ENCODE peak calls at places on chromosomes 1 and 21, in five cellular contexts. T is HFF-Myc, N is mesothelial cell of epicardium, Q is NCI-H1417, Z is fibroblast of gingiva. L is an unnamed sample.

GRCh38 chr1:55129194-55129728 is 85.9 kb downstream of the USP24 start:
- DNase-seq in T (no peak), N (no peak), Q (no peak), Z (peak; percentile 67), L (no peak)

GRCh38 chr21:33640697-33641338 is 723 bp downstream of the CRYZL1 start:
- DNase-seq in T (no peak), N (no peak), Q (peak; percentile 65), Z (peak; percentile 15), L (peak; percentile 8)

GRCh38 chr1:211750599-211750998 is 75.2 kb upstream of the NEK2 start:
- DNase-seq in T (no peak), N (no peak), Q (no peak), Z (no peak), L (no peak)

GRCh38 chr1:168373869-168374268 is 93.2 kb downstream of the TBX19 start:
- DNase-seq in T (no peak), N (no peak), Q (no peak), Z (no peak), L (no peak)

GRCh38 chr1:244403431-244403830 is 48.3 kb downstream of the ADSS2 start:
- DNase-seq in T (no peak), N (no peak), Q (no peak), Z (no peak), L (no peak)

GRCh38 chr1:32413507-32414185 is 19.4 kb upstream of the BSDC1 start:
- DNase-seq in T (peak; percentile 67), N (no peak), Q (peak; percentile 91), Z (peak; percentile 37), L (peak; percentile 50)

GRCh38 chr1:114218397-114219237 is 64.9 kb upstream of the SYT6 start:
- DNase-seq in T (peak; percentile 15), N (no peak), Q (no peak), Z (no peak), L (no peak)

GRCh38 chr1:2257245-2257627 is 29.1 kb downstream of the SKI start:
- DNase-seq in T (no peak), N (no peak), Q (no peak), Z (peak; percentile 76), L (no peak)

GRCh38 chr1:215282557-215282956 is 200.0 kb downstream of the KCNK2 start:
- DNase-seq in T (no peak), N (no peak), Q (no peak), Z (no peak), L (no peak)

GRCh38 chr1:52400131-52400530 is 4.1 kb downstream of the ORC1 start:
- DNase-seq in T (no peak), N (no peak), Q (no peak), Z (no peak), L (no peak)

GRCh38 chr1:10613340-10613739 is 138.6 kb downstream of the PEX14 start:
- DNase-seq in T (no peak), N (no peak), Q (no peak), Z (no peak), L (no peak)

GRCh38 chr1:78649628-78650027 is at the start of gene IFI44:
- DNase-seq in T (peak; percentile 62), N (no peak), Q (no peak), Z (peak; percentile 75), L (peak; percentile 63)

GRCh38 chr1:7454052-7454815 is 316.9 kb upstream of the VAMP3 start:
- DNase-seq in T (no peak), N (no peak), Q (no peak), Z (no peak), L (no peak)

GRCh38 chr1:48878191-48878940 is 101.7 kb upstream of the BEND5 start:
- DNase-seq in T (no peak), N (no peak), Q (no peak), Z (peak; percentile 91), L (peak; percentile 85)

GRCh38 chr1:81802601-81803422 is 2.1 kb downstream of the ADGRL2 start:
- DNase-seq in T (no peak), N (peak; percentile 40), Q (peak; percentile 53), Z (peak; percentile 69), L (peak; percentile 28)

GRCh38 chr21:45600248-45600647 is 43.3 kb upstream of the PCBP3 start:
- DNase-seq in T (no peak), N (no peak), Q (no peak), Z (no peak), L (no peak)

GRCh38 chr21:33971492-33972013 is 55.9 kb upstream of the ATP5PO start:
- DNase-seq in T (no peak), N (no peak), Q (no peak), Z (no peak), L (peak; percentile 76)

GRCh38 chr1:197463142-197463541 is 195.1 kb downstream of the CRB1 start:
- DNase-seq in T (no peak), N (no peak), Q (no peak), Z (no peak), L (no peak)

GRCh38 chr1:204326891-204327290 is 32.8 kb downstream of the PLEKHA6 start:
- DNase-seq in T (no peak), N (no peak), Q (peak; percentile 44), Z (no peak), L (no peak)

GRCh38 chr1:47830021-47830420 is 167.2 kb downstream of the TRABD2B start:
- DNase-seq in T (no peak), N (no peak), Q (no peak), Z (no peak), L (no peak)

GRCh38 chr21:41888749-41889376 is 9.7 kb upstream of the PRDM15 start:
- DNase-seq in T (no peak), N (no peak), Q (no peak), Z (no peak), L (peak; percentile 20)

GRCh38 chr1:10867914-10868598 is 71.6 kb upstream of the CASZ1 start:
- DNase-seq in T (no peak), N (no peak), Q (peak; percentile 57), Z (no peak), L (no peak)